ENCODE peak calls at places on chromosomes 6 and 20, in five cellular contexts. One of them, this sample, is unnamed.

GRCh38 chr6:109002100-109002697 is 92.4 kb downstream of the SESN1 start:
- DNase-seq in colonic mucosa: no peak
- DNase-seq in omental fat pad: no peak
- DNase-seq in type B pancreatic cell: no peak
- DNase-seq in upper lobe of left lung: no peak
- DNase-seq in this sample: no peak

GRCh38 chr20:47502271-47502730 is 614 bp downstream of the NCOA3 start:
- DNase-seq in colonic mucosa: peak
- DNase-seq in type B pancreatic cell: no peak
- DNase-seq in omental fat pad: no peak
- DNase-seq in upper lobe of left lung: peak
- DNase-seq in this sample: no peak

GRCh38 chr20:63433756-63434531 is 38.5 kb downstream of the KCNQ2 start:
- DNase-seq in type B pancreatic cell: no peak
- DNase-seq in upper lobe of left lung: no peak
- DNase-seq in colonic mucosa: no peak
- DNase-seq in omental fat pad: no peak
- DNase-seq in this sample: no peak

GRCh38 chr20:3119044-3119443 is 34.5 kb upstream of the AVP start:
- DNase-seq in colonic mucosa: no peak
- DNase-seq in upper lobe of left lung: no peak
- DNase-seq in omental fat pad: no peak
- DNase-seq in type B pancreatic cell: no peak
- DNase-seq in this sample: no peak

GRCh38 chr6:3353504-3353903 is 94.8 kb downstream of the PSMG4 start:
- DNase-seq in upper lobe of left lung: no peak
- DNase-seq in colonic mucosa: no peak
- DNase-seq in type B pancreatic cell: no peak
- DNase-seq in omental fat pad: no peak
- DNase-seq in this sample: no peak

GRCh38 chr6:110874880-110875547 is 429 bp downstream of the AMD1 start:
- DNase-seq in upper lobe of left lung: peak
- DNase-seq in colonic mucosa: peak
- DNase-seq in type B pancreatic cell: peak
- DNase-seq in omental fat pad: no peak
- DNase-seq in this sample: peak

GRCh38 chr6:15854378-15854777 is 191.6 kb upstream of the DTNBP1 start:
- DNase-seq in type B pancreatic cell: no peak
- DNase-seq in omental fat pad: no peak
- DNase-seq in colonic mucosa: no peak
- DNase-seq in upper lobe of left lung: no peak
- DNase-seq in this sample: no peak

GRCh38 chr6:87701676-87702588 is at the start of gene AKIRIN2:
- DNase-seq in type B pancreatic cell: peak
- DNase-seq in upper lobe of left lung: peak
- DNase-seq in colonic mucosa: peak
- DNase-seq in omental fat pad: peak
- DNase-seq in this sample: peak

GRCh38 chr6:155120034-155120433 is 124.9 kb downstream of the TIAM2 start:
- DNase-seq in type B pancreatic cell: no peak
- DNase-seq in omental fat pad: no peak
- DNase-seq in upper lobe of left lung: no peak
- DNase-seq in colonic mucosa: no peak
- DNase-seq in this sample: no peak

GRCh38 chr20:6828794-6829423 is 61.4 kb downstream of the BMP2 start:
- DNase-seq in colonic mucosa: peak
- DNase-seq in upper lobe of left lung: peak
- DNase-seq in type B pancreatic cell: no peak
- DNase-seq in omental fat pad: peak
- DNase-seq in this sample: peak

GRCh38 chr6:12911387-12911960 is 194.9 kb downstream of the PHACTR1 start:
- DNase-seq in colonic mucosa: no peak
- DNase-seq in type B pancreatic cell: no peak
- DNase-seq in upper lobe of left lung: no peak
- DNase-seq in omental fat pad: no peak
- DNase-seq in this sample: no peak

GRCh38 chr20:49979030-49979832 is 3.5 kb upstream of the SNAI1 start:
- DNase-seq in colonic mucosa: peak
- DNase-seq in type B pancreatic cell: peak
- DNase-seq in omental fat pad: no peak
- DNase-seq in upper lobe of left lung: peak
- DNase-seq in this sample: no peak

GRCh38 chr6:110517601-110518280 is 41.3 kb upstream of the SLC22A16 start:
- DNase-seq in colonic mucosa: no peak
- DNase-seq in omental fat pad: no peak
- DNase-seq in upper lobe of left lung: no peak
- DNase-seq in type B pancreatic cell: no peak
- DNase-seq in this sample: no peak

GRCh38 chr20:45098096-45098773 is 2.7 kb downstream of the KCNS1 start:
- DNase-seq in type B pancreatic cell: no peak
- DNase-seq in upper lobe of left lung: no peak
- DNase-seq in colonic mucosa: peak
- DNase-seq in omental fat pad: no peak
- DNase-seq in this sample: no peak

GRCh38 chr6:8029243-8029870 is 34.8 kb downstream of the BLOC1S5 start:
- DNase-seq in upper lobe of left lung: no peak
- DNase-seq in type B pancreatic cell: no peak
- DNase-seq in colonic mucosa: no peak
- DNase-seq in omental fat pad: no peak
- DNase-seq in this sample: no peak

GRCh38 chr20:55579802-55580201 is 425.5 kb downstream of the CBLN4 start:
- DNase-seq in type B pancreatic cell: no peak
- DNase-seq in upper lobe of left lung: no peak
- DNase-seq in colonic mucosa: no peak
- DNase-seq in omental fat pad: no peak
- DNase-seq in this sample: no peak

GRCh38 chr6:165636415-165637048 is 26.5 kb downstream of the PDE10A start:
- DNase-seq in type B pancreatic cell: no peak
- DNase-seq in omental fat pad: no peak
- DNase-seq in colonic mucosa: no peak
- DNase-seq in upper lobe of left lung: no peak
- DNase-seq in this sample: no peak

GRCh38 chr20:49276895-49277785 is 717 bp downstream of the ZNFX1 start:
- DNase-seq in omental fat pad: no peak
- DNase-seq in type B pancreatic cell: no peak
- DNase-seq in upper lobe of left lung: peak
- DNase-seq in colonic mucosa: peak
- DNase-seq in this sample: no peak

GRCh38 chr6:107764684-107765460 is 59.2 kb downstream of the SCML4 start:
- DNase-seq in colonic mucosa: no peak
- DNase-seq in type B pancreatic cell: no peak
- DNase-seq in upper lobe of left lung: no peak
- DNase-seq in omental fat pad: no peak
- DNase-seq in this sample: no peak

GRCh38 chr6:158642805-158643489 is 1.6 kb downstream of the DYNLT1 start:
- DNase-seq in upper lobe of left lung: peak
- DNase-seq in omental fat pad: no peak
- DNase-seq in type B pancreatic cell: peak
- DNase-seq in colonic mucosa: peak
- DNase-seq in this sample: no peak

GRCh38 chr20:48789781-48790544 is 37.8 kb downstream of the PREX1 start:
- DNase-seq in upper lobe of left lung: no peak
- DNase-seq in omental fat pad: no peak
- DNase-seq in type B pancreatic cell: no peak
- DNase-seq in colonic mucosa: no peak
- DNase-seq in this sample: no peak

GRCh38 chr20:34022154-34022842 is 28.6 kb downstream of the RALY start:
- DNase-seq in type B pancreatic cell: no peak
- DNase-seq in upper lobe of left lung: peak
- DNase-seq in omental fat pad: no peak
- DNase-seq in colonic mucosa: no peak
- DNase-seq in this sample: no peak

GRCh38 chr6:17884501-17885039 is 102.9 kb downstream of the KIF13A start:
- DNase-seq in omental fat pad: no peak
- DNase-seq in upper lobe of left lung: no peak
- DNase-seq in type B pancreatic cell: no peak
- DNase-seq in colonic mucosa: no peak
- DNase-seq in this sample: no peak

GRCh38 chr20:461254-462198 is 807 bp downstream of the TBC1D20 start:
- DNase-seq in omental fat pad: no peak
- DNase-seq in colonic mucosa: peak
- DNase-seq in upper lobe of left lung: peak
- DNase-seq in type B pancreatic cell: peak
- DNase-seq in this sample: peak

GRCh38 chr6:135118142-135118730 is 62.9 kb upstream of the MYB start:
- DNase-seq in omental fat pad: no peak
- DNase-seq in type B pancreatic cell: no peak
- DNase-seq in colonic mucosa: no peak
- DNase-seq in upper lobe of left lung: no peak
- DNase-seq in this sample: no peak

GRCh38 chr6:5471637-5472430 is 210.5 kb downstream of the FARS2 start:
- DNase-seq in colonic mucosa: no peak
- DNase-seq in upper lobe of left lung: no peak
- DNase-seq in type B pancreatic cell: no peak
- DNase-seq in omental fat pad: no peak
- DNase-seq in this sample: no peak

GRCh38 chr6:82397962-82398692 is 34.5 kb downstream of the TPBG start:
- DNase-seq in omental fat pad: no peak
- DNase-seq in upper lobe of left lung: no peak
- DNase-seq in colonic mucosa: no peak
- DNase-seq in type B pancreatic cell: no peak
- DNase-seq in this sample: no peak

GRCh38 chr6:41371461-41371991 is 36.1 kb downstream of the NCR2 start:
- DNase-seq in upper lobe of left lung: peak
- DNase-seq in colonic mucosa: peak
- DNase-seq in omental fat pad: no peak
- DNase-seq in type B pancreatic cell: no peak
- DNase-seq in this sample: peak

GRCh38 chr20:41408986-41409385 is 42.4 kb upstream of the EMILIN3 start:
- DNase-seq in type B pancreatic cell: no peak
- DNase-seq in colonic mucosa: no peak
- DNase-seq in upper lobe of left lung: no peak
- DNase-seq in omental fat pad: no peak
- DNase-seq in this sample: no peak

GRCh38 chr20:32465092-32465900 is 107.2 kb downstream of the ASXL1 start:
- DNase-seq in colonic mucosa: peak
- DNase-seq in type B pancreatic cell: no peak
- DNase-seq in omental fat pad: no peak
- DNase-seq in upper lobe of left lung: peak
- DNase-seq in this sample: no peak

GRCh38 chr20:57118107-57118769 is 148.2 kb downstream of the BMP7 start:
- DNase-seq in type B pancreatic cell: no peak
- DNase-seq in upper lobe of left lung: no peak
- DNase-seq in colonic mucosa: no peak
- DNase-seq in omental fat pad: no peak
- DNase-seq in this sample: no peak

GRCh38 chr6:112781236-112781635 is 434.1 kb downstream of the RFPL4B start:
- DNase-seq in upper lobe of left lung: no peak
- DNase-seq in omental fat pad: no peak
- DNase-seq in type B pancreatic cell: no peak
- DNase-seq in colonic mucosa: no peak
- DNase-seq in this sample: no peak

GRCh38 chr20:37755665-37756064 is 61.8 kb downstream of the CTNNBL1 start:
- DNase-seq in upper lobe of left lung: no peak
- DNase-seq in omental fat pad: no peak
- DNase-seq in colonic mucosa: no peak
- DNase-seq in type B pancreatic cell: no peak
- DNase-seq in this sample: no peak
- TF ChIP-seq CTCF in upper lobe of left lung: no peak
- TF ChIP-seq CTCF in omental fat pad: no peak
- TF ChIP-seq CTCF in colonic mucosa: no peak
- TF ChIP-seq CTCF in type B pancreatic cell: peak
- TF ChIP-seq CTCF in this sample: no peak

DNA sequence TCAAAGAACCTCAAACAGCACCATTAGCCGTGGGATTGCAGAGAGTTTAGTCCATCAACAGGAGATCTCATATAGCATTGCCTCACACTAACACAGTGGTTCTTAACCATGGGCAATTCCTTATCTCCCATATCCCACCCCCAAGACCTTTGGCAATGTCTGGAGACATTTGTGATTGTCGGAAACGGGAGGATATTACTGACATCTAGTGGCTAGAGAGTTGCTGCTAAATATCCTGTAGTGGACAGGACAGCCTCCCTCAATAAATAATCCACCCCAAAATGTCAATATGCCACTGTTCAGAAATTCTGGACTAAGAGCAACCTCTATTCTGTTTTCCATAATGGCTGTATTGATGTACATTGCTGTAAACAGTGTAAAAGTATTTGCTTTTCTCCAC is 210.1 kb upstream of the CCN2 start:
- DNase-seq in type B pancreatic cell: no peak
- DNase-seq in omental fat pad: no peak
- DNase-seq in upper lobe of left lung: no peak
- DNase-seq in colonic mucosa: no peak
- DNase-seq in this sample: no peak
- TF ChIP-seq CTCF in type B pancreatic cell: peak
- TF ChIP-seq CTCF in omental fat pad: no peak
- TF ChIP-seq CTCF in upper lobe of left lung: peak
- TF ChIP-seq CTCF in colonic mucosa: peak
- TF ChIP-seq CTCF in this sample: no peak

GRCh38 chr6:79838851-79839250 is 108.5 kb downstream of the ELOVL4 start:
- DNase-seq in type B pancreatic cell: no peak
- DNase-seq in omental fat pad: no peak
- DNase-seq in colonic mucosa: no peak
- DNase-seq in upper lobe of left lung: no peak
- DNase-seq in this sample: no peak

GRCh38 chr6:79842382-79843040 is 104.8 kb downstream of the ELOVL4 start:
- DNase-seq in type B pancreatic cell: no peak
- DNase-seq in upper lobe of left lung: no peak
- DNase-seq in colonic mucosa: no peak
- DNase-seq in omental fat pad: no peak
- DNase-seq in this sample: no peak

DNA sequence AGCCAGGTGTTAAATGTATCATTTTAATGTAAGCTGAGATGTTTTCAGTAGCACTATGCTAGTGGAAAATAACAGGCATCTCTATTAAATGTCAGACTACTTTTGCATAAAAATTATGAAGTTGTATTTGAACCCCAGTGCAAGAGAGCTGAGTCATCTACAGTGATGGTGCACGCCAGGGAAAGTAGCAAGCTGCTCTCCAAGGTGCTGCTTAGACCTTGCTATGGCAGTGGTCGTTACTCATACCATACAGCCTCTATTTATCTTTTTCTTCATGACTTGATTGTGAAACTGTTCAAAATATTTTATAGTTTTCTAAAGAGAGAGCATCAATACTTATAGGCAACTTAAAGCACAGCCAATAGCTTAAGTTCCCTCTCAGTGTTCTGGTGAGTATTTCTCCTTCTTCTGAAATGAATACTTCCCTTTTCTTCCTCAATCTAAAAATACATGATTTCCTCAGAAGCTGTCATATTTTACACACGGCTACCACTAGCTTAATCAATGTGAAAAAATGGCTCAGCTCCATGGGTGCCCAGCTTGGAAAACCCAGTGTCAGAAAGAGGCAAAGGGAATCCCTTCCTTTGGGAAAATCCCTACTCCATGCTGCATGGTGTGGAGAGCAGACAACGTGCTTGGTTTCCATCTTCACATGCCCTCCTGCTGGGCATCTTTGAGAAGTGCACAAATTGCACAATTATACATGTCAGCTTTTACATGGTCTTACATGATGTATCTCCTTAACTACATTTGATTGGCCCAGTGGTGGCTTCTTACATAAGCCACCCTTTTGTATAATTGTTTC is 105.6 kb downstream of the ELOVL4 start:
- DNase-seq in colonic mucosa: no peak
- DNase-seq in upper lobe of left lung: no peak
- DNase-seq in type B pancreatic cell: no peak
- DNase-seq in omental fat pad: no peak
- DNase-seq in this sample: no peak
- TF ChIP-seq CTCF in colonic mucosa: no peak
- TF ChIP-seq CTCF in upper lobe of left lung: no peak
- TF ChIP-seq CTCF in type B pancreatic cell: no peak
- TF ChIP-seq CTCF in omental fat pad: no peak
- TF ChIP-seq CTCF in this sample: no peak

GRCh38 chr6:153976921-153977693 is 61.9 kb upstream of the OPRM1 start:
- DNase-seq in type B pancreatic cell: no peak
- DNase-seq in upper lobe of left lung: peak
- DNase-seq in omental fat pad: no peak
- DNase-seq in colonic mucosa: no peak
- DNase-seq in this sample: no peak
- TF ChIP-seq CTCF in type B pancreatic cell: no peak
- TF ChIP-seq CTCF in upper lobe of left lung: no peak
- TF ChIP-seq CTCF in omental fat pad: no peak
- TF ChIP-seq CTCF in colonic mucosa: no peak
- TF ChIP-seq CTCF in this sample: no peak